ENCODE peak calls at places on chromosome 18, in six cellular contexts. One of them, this sample, is unnamed.

GRCh38 chr18:43001821-43002220 is 113.7 kb downstream of the RIT2 start:
- DNase-seq in activated naive CD4-positive, alpha-beta T cell treated with Interleukin-2 at 50 U/mL for 16 hours: no peak
- DNase-seq in mucosa of descending colon: no peak
- DNase-seq in NCI-H345: no peak
- DNase-seq in B cell: no peak
- DNase-seq in activated CD4-positive, alpha-beta T cell treated with anti-CD3 and anti-CD28 coated beads, Interleukin-2, amount 50 U/mL, for 1 hour: no peak
- DNase-seq in this sample: peak; percentile 7

GRCh38 chr18:69727912-69728572 is 219.6 kb downstream of the CD226 start:
- DNase-seq in mucosa of descending colon: no peak
- DNase-seq in activated CD4-positive, alpha-beta T cell treated with anti-CD3 and anti-CD28 coated beads, Interleukin-2, amount 50 U/mL, for 1 hour: no peak
- DNase-seq in activated naive CD4-positive, alpha-beta T cell treated with Interleukin-2 at 50 U/mL for 16 hours: no peak
- DNase-seq in B cell: no peak
- DNase-seq in NCI-H345: no peak
- DNase-seq in this sample: no peak

GRCh38 chr18:2147424-2147823 is 423.9 kb downstream of the METTL4 start:
- DNase-seq in NCI-H345: no peak
- DNase-seq in B cell: no peak
- DNase-seq in activated naive CD4-positive, alpha-beta T cell treated with Interleukin-2 at 50 U/mL for 16 hours: no peak
- DNase-seq in mucosa of descending colon: no peak
- DNase-seq in activated CD4-positive, alpha-beta T cell treated with anti-CD3 and anti-CD28 coated beads, Interleukin-2, amount 50 U/mL, for 1 hour: no peak
- DNase-seq in this sample: peak; percentile 48

GRCh38 chr18:13565228-13565627 is 161.1 kb downstream of the FAM210A start:
- DNase-seq in mucosa of descending colon: no peak
- DNase-seq in NCI-H345: no peak
- DNase-seq in activated CD4-positive, alpha-beta T cell treated with anti-CD3 and anti-CD28 coated beads, Interleukin-2, amount 50 U/mL, for 1 hour: no peak
- DNase-seq in B cell: no peak
- DNase-seq in activated naive CD4-positive, alpha-beta T cell treated with Interleukin-2 at 50 U/mL for 16 hours: no peak
- DNase-seq in this sample: no peak

GRCh38 chr18:79478484-79479113 is 82.9 kb downstream of the NFATC1 start:
- DNase-seq in NCI-H345: no peak
- DNase-seq in activated CD4-positive, alpha-beta T cell treated with anti-CD3 and anti-CD28 coated beads, Interleukin-2, amount 50 U/mL, for 1 hour: no peak
- DNase-seq in B cell: no peak
- DNase-seq in mucosa of descending colon: peak; percentile 36
- DNase-seq in activated naive CD4-positive, alpha-beta T cell treated with Interleukin-2 at 50 U/mL for 16 hours: no peak
- DNase-seq in this sample: no peak

GRCh38 chr18:69817335-69817935 is 130.2 kb downstream of the CD226 start:
- DNase-seq in activated CD4-positive, alpha-beta T cell treated with anti-CD3 and anti-CD28 coated beads, Interleukin-2, amount 50 U/mL, for 1 hour: no peak
- DNase-seq in activated naive CD4-positive, alpha-beta T cell treated with Interleukin-2 at 50 U/mL for 16 hours: no peak
- DNase-seq in mucosa of descending colon: no peak
- DNase-seq in B cell: no peak
- DNase-seq in NCI-H345: no peak
- DNase-seq in this sample: peak; percentile 79

GRCh38 chr18:70422061-70422965 is 133.5 kb downstream of the SOCS6 start:
- DNase-seq in mucosa of descending colon: peak; percentile 80
- DNase-seq in NCI-H345: no peak
- DNase-seq in B cell: no peak
- DNase-seq in activated naive CD4-positive, alpha-beta T cell treated with Interleukin-2 at 50 U/mL for 16 hours: no peak
- DNase-seq in activated CD4-positive, alpha-beta T cell treated with anti-CD3 and anti-CD28 coated beads, Interleukin-2, amount 50 U/mL, for 1 hour: no peak
- DNase-seq in this sample: peak; percentile 94

GRCh38 chr18:33440011-33440383 is 524 bp downstream of the CCDC178 start:
- DNase-seq in activated naive CD4-positive, alpha-beta T cell treated with Interleukin-2 at 50 U/mL for 16 hours: no peak
- DNase-seq in activated CD4-positive, alpha-beta T cell treated with anti-CD3 and anti-CD28 coated beads, Interleukin-2, amount 50 U/mL, for 1 hour: no peak
- DNase-seq in B cell: no peak
- DNase-seq in mucosa of descending colon: no peak
- DNase-seq in NCI-H345: peak; percentile 45
- DNase-seq in this sample: peak; percentile 70

GRCh38 chr18:692841-693240 is 19.6 kb downstream of the ENOSF1 start:
- DNase-seq in B cell: no peak
- DNase-seq in NCI-H345: no peak
- DNase-seq in activated CD4-positive, alpha-beta T cell treated with anti-CD3 and anti-CD28 coated beads, Interleukin-2, amount 50 U/mL, for 1 hour: no peak
- DNase-seq in activated naive CD4-positive, alpha-beta T cell treated with Interleukin-2 at 50 U/mL for 16 hours: no peak
- DNase-seq in mucosa of descending colon: no peak
- DNase-seq in this sample: no peak